ENCODE peak calls at places on chromosomes 5 and 9, in seven cellular contexts. One of them, this sample, is unnamed.

GRCh38 chr5:106637275-106637674 is 1033.5 kb downstream of the EFNA5 start:
- DNase-seq in MM.1S: no peak
- DNase-seq in astrocyte: peak; percentile 12
- DNase-seq in mammary epithelial cell: no peak
- DNase-seq in GM23338: no peak
- DNase-seq in HepG2: no peak
- DNase-seq in HCT116: no peak
- DNase-seq in this sample: no peak

GRCh38 chr9:114850871-114851270 is 45.0 kb upstream of the TNFSF15 start:
- DNase-seq in MM.1S: no peak
- DNase-seq in astrocyte: peak; percentile 29
- DNase-seq in mammary epithelial cell: no peak
- DNase-seq in GM23338: no peak
- DNase-seq in HepG2: no peak
- DNase-seq in HCT116: no peak
- DNase-seq in this sample: no peak

GRCh38 chr5:98775962-98776687 is 2.7 kb downstream of the RGMB start:
- DNase-seq in MM.1S: no peak
- DNase-seq in astrocyte: peak; percentile 94
- DNase-seq in mammary epithelial cell: peak; percentile 30
- DNase-seq in GM23338: no peak
- DNase-seq in HepG2: no peak
- DNase-seq in HCT116: no peak
- DNase-seq in this sample: no peak

GRCh38 chr5:143646961-143647360 is 165.0 kb upstream of the HMHB1 start:
- DNase-seq in MM.1S: no peak
- DNase-seq in astrocyte: no peak
- DNase-seq in mammary epithelial cell: no peak
- DNase-seq in GM23338: no peak
- DNase-seq in HepG2: no peak
- DNase-seq in HCT116: no peak
- DNase-seq in this sample: no peak

GRCh38 chr9:83019246-83019645 is 43.7 kb downstream of the RASEF start:
- DNase-seq in MM.1S: no peak
- DNase-seq in astrocyte: peak; percentile 69
- DNase-seq in mammary epithelial cell: no peak
- DNase-seq in GM23338: no peak
- DNase-seq in HepG2: no peak
- DNase-seq in HCT116: no peak
- DNase-seq in this sample: no peak

GRCh38 chr9:112334319-112334828 is 955 bp upstream of the PTBP3 start:
- DNase-seq in MM.1S: peak; percentile 50
- DNase-seq in astrocyte: peak; percentile 38
- DNase-seq in mammary epithelial cell: peak; percentile 58
- DNase-seq in GM23338: peak; percentile 45
- DNase-seq in HepG2: peak; percentile 35
- DNase-seq in HCT116: no peak
- DNase-seq in this sample: peak; percentile 69

GRCh38 chr9:2116073-2116472 is 100.9 kb downstream of the SMARCA2 start:
- DNase-seq in MM.1S: no peak
- DNase-seq in astrocyte: no peak
- DNase-seq in mammary epithelial cell: peak; percentile 18
- DNase-seq in GM23338: peak; percentile 84
- DNase-seq in HepG2: peak; percentile 7
- DNase-seq in HCT116: peak; percentile 12
- DNase-seq in this sample: peak; percentile 59

GRCh38 chr5:60101561-60101960 is 208.0 kb upstream of the PDE4D start:
- DNase-seq in MM.1S: no peak
- DNase-seq in astrocyte: peak; percentile 17
- DNase-seq in mammary epithelial cell: no peak
- DNase-seq in GM23338: no peak
- DNase-seq in HepG2: no peak
- DNase-seq in HCT116: no peak
- DNase-seq in this sample: no peak

GRCh38 chr9:4581031-4581760 is 80.9 kb upstream of the PLPP6 start:
- DNase-seq in MM.1S: no peak
- DNase-seq in astrocyte: no peak
- DNase-seq in mammary epithelial cell: no peak
- DNase-seq in GM23338: no peak
- DNase-seq in HepG2: no peak
- DNase-seq in HCT116: no peak
- DNase-seq in this sample: no peak

GRCh38 chr9:95133351-95133724 is 184.2 kb downstream of the FANCC start:
- DNase-seq in MM.1S: no peak
- DNase-seq in astrocyte: no peak
- DNase-seq in mammary epithelial cell: no peak
- DNase-seq in GM23338: no peak
- DNase-seq in HepG2: no peak
- DNase-seq in HCT116: no peak
- DNase-seq in this sample: no peak

GRCh38 chr5:89230178-89230577 is 347.2 kb upstream of the MEF2C start:
- DNase-seq in MM.1S: peak; percentile 11
- DNase-seq in astrocyte: no peak
- DNase-seq in mammary epithelial cell: no peak
- DNase-seq in GM23338: no peak
- DNase-seq in HepG2: no peak
- DNase-seq in HCT116: no peak
- DNase-seq in this sample: no peak

GRCh38 chr5:162384225-162384624 is 316.7 kb downstream of the GABRG2 start:
- DNase-seq in MM.1S: no peak
- DNase-seq in astrocyte: no peak
- DNase-seq in mammary epithelial cell: no peak
- DNase-seq in GM23338: peak; percentile 8
- DNase-seq in HepG2: no peak
- DNase-seq in HCT116: no peak
- DNase-seq in this sample: no peak

GRCh38 chr5:178068293-178068692 is 45.0 kb upstream of the N4BP3 start:
- DNase-seq in MM.1S: no peak
- DNase-seq in astrocyte: no peak
- DNase-seq in mammary epithelial cell: no peak
- DNase-seq in GM23338: no peak
- DNase-seq in HepG2: no peak
- DNase-seq in HCT116: no peak
- DNase-seq in this sample: peak; percentile 45

GRCh38 chr5:138065102-138065501 is 18.7 kb upstream of the WNT8A start:
- DNase-seq in MM.1S: no peak
- DNase-seq in astrocyte: no peak
- DNase-seq in mammary epithelial cell: no peak
- DNase-seq in GM23338: peak; percentile 77
- DNase-seq in HepG2: no peak
- DNase-seq in HCT116: no peak
- DNase-seq in this sample: peak; percentile 69

GRCh38 chr9:127723450-127723849 is 7.6 kb downstream of the TTC16 start:
- DNase-seq in MM.1S: no peak
- DNase-seq in astrocyte: peak; percentile 78
- DNase-seq in mammary epithelial cell: peak; percentile 46
- DNase-seq in GM23338: no peak
- DNase-seq in HepG2: no peak
- DNase-seq in HCT116: no peak
- DNase-seq in this sample: no peak

GRCh38 chr5:42638972-42639371 is 117.6 kb upstream of the CCDC152 start:
- DNase-seq in MM.1S: no peak
- DNase-seq in astrocyte: no peak
- DNase-seq in mammary epithelial cell: no peak
- DNase-seq in GM23338: no peak
- DNase-seq in HepG2: no peak
- DNase-seq in HCT116: no peak
- DNase-seq in this sample: no peak

GRCh38 chr5:42640835-42641234 is 115.8 kb upstream of the CCDC152 start:
- DNase-seq in MM.1S: no peak
- DNase-seq in astrocyte: no peak
- DNase-seq in mammary epithelial cell: peak; percentile 13
- DNase-seq in GM23338: no peak
- DNase-seq in HepG2: no peak
- DNase-seq in HCT116: no peak
- DNase-seq in this sample: no peak

GRCh38 chr5:42636425-42636824 is 120.2 kb upstream of the CCDC152 start:
- DNase-seq in MM.1S: peak; percentile 44
- DNase-seq in astrocyte: no peak
- DNase-seq in mammary epithelial cell: peak; percentile 9
- DNase-seq in GM23338: no peak
- DNase-seq in HepG2: peak; percentile 29
- DNase-seq in HCT116: peak; percentile 22
- DNase-seq in this sample: peak; percentile 67

GRCh38 chr5:42634575-42634974 is 122.0 kb upstream of the CCDC152 start:
- DNase-seq in MM.1S: no peak
- DNase-seq in astrocyte: no peak
- DNase-seq in mammary epithelial cell: no peak
- DNase-seq in GM23338: no peak
- DNase-seq in HepG2: no peak
- DNase-seq in HCT116: no peak
- DNase-seq in this sample: no peak

GRCh38 chr5:42636946-42637345 is 119.7 kb upstream of the CCDC152 start:
- DNase-seq in MM.1S: no peak
- DNase-seq in astrocyte: no peak
- DNase-seq in mammary epithelial cell: no peak
- DNase-seq in GM23338: no peak
- DNase-seq in HepG2: no peak
- DNase-seq in HCT116: no peak
- DNase-seq in this sample: no peak
- H3K4me2 ChIP-seq in MM.1S: no peak overlapping the region
- H3K4me2 ChIP-seq in astrocyte: no peak overlapping the region
- H3K4me2 ChIP-seq in mammary epithelial cell: no peak overlapping the region
- H3K4me2 ChIP-seq in GM23338: no peak overlapping the region
- H3K4me2 ChIP-seq in HepG2: no peak overlapping the region
- H3K4me2 ChIP-seq in HCT116: no peak overlapping the region
- H3K4me2 ChIP-seq in this sample: no peak overlapping the region

DNA sequence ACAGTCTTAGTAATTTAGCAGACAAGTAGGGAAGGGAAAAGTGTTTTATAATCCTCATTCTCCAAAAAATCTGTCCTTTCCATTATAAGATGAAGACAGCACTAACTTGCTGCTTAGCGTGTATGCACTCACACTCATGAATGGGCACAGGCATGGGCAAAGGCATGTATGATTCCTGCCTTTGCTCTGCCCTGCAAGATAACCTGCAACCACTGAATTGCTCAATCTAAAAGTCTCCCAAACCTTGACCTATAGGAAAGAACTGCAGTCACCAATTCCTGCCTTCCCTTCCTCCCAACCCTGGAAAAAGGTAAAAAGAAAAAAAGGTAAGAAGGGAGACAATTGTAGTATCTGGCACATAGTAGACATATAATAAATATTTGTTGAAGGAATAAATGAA is 40.8 kb downstream of the ELL2 start:
- DNase-seq in MM.1S: no peak
- DNase-seq in astrocyte: no peak
- DNase-seq in mammary epithelial cell: no peak
- DNase-seq in GM23338: no peak
- DNase-seq in HepG2: no peak
- DNase-seq in HCT116: no peak
- DNase-seq in this sample: no peak
- H3K4me1 ChIP-seq in MM.1S: peaks cover 44% of the 10 kb centered on the region
- H3K4me1 ChIP-seq in astrocyte: no peaks in the 10 kb centered on the region
- H3K4me1 ChIP-seq in mammary epithelial cell: peaks cover 35% of the 10 kb centered on the region
- H3K4me1 ChIP-seq in GM23338: peaks cover 9% of the 10 kb centered on the region
- H3K4me1 ChIP-seq in HepG2: peaks cover 100% of the 10 kb centered on the region
- H3K4me1 ChIP-seq in HCT116: no peaks in the 10 kb centered on the region
- H3K4me1 ChIP-seq in this sample: no peaks in the 10 kb centered on the region

DNA sequence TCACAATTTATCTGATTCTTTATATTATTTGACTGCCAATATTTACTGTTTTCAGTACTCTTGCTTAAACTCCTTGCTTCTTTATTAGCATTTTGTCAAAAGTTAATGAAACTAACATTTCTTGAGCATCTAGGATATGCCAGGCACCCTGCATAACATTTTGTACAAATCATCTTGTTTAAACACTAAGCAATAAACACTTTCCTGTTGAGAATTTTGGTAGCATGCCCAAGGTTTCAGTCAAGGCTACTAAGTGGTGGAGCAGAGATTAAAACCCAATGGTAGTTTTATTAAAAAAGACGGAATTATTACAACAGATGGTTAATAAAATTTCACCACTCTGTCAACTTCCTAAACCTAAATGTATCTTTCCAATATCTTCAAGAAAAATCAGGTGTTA is 43.2 kb downstream of the SKIC3 start:
- DNase-seq in MM.1S: no peak
- DNase-seq in astrocyte: no peak
- DNase-seq in mammary epithelial cell: no peak
- DNase-seq in GM23338: no peak
- DNase-seq in HepG2: no peak
- DNase-seq in HCT116: no peak
- DNase-seq in this sample: no peak
- H2AFZ ChIP-seq in MM.1S: no peak overlapping the region
- H2AFZ ChIP-seq in astrocyte: no peak overlapping the region
- H2AFZ ChIP-seq in mammary epithelial cell: no peak overlapping the region
- H2AFZ ChIP-seq in GM23338: no peak overlapping the region
- H2AFZ ChIP-seq in HepG2: no peak overlapping the region
- H2AFZ ChIP-seq in HCT116: no peak overlapping the region
- H2AFZ ChIP-seq in this sample: no peak overlapping the region

GRCh38 chr9:131185924-131186323 is 60.5 kb downstream of the NUP214 start:
- DNase-seq in MM.1S: no peak
- DNase-seq in astrocyte: no peak
- DNase-seq in mammary epithelial cell: no peak
- DNase-seq in GM23338: no peak
- DNase-seq in HepG2: no peak
- DNase-seq in HCT116: no peak
- DNase-seq in this sample: no peak

GRCh38 chr9:131187957-131188356 is 62.6 kb downstream of the NUP214 start:
- DNase-seq in MM.1S: no peak
- DNase-seq in astrocyte: no peak
- DNase-seq in mammary epithelial cell: no peak
- DNase-seq in GM23338: no peak
- DNase-seq in HepG2: no peak
- DNase-seq in HCT116: no peak
- DNase-seq in this sample: no peak

GRCh38 chr9:131188986-131189385 is 63.6 kb downstream of the NUP214 start:
- DNase-seq in MM.1S: no peak
- DNase-seq in astrocyte: no peak
- DNase-seq in mammary epithelial cell: no peak
- DNase-seq in GM23338: no peak
- DNase-seq in HepG2: no peak
- DNase-seq in HCT116: no peak
- DNase-seq in this sample: no peak

GRCh38 chr9:131190191-131190590 is 64.8 kb downstream of the NUP214 start:
- DNase-seq in MM.1S: no peak
- DNase-seq in astrocyte: no peak
- DNase-seq in mammary epithelial cell: peak; percentile 63
- DNase-seq in GM23338: no peak
- DNase-seq in HepG2: no peak
- DNase-seq in HCT116: no peak
- DNase-seq in this sample: no peak

GRCh38 chr9:131186622-131187021 is 61.2 kb downstream of the NUP214 start:
- DNase-seq in MM.1S: no peak
- DNase-seq in astrocyte: no peak
- DNase-seq in mammary epithelial cell: no peak
- DNase-seq in GM23338: peak; percentile 7
- DNase-seq in HepG2: no peak
- DNase-seq in HCT116: no peak
- DNase-seq in this sample: no peak
- H3K4me2 ChIP-seq in MM.1S: no peak overlapping the region
- H3K4me2 ChIP-seq in astrocyte: no peak overlapping the region
- H3K4me2 ChIP-seq in mammary epithelial cell: no peak overlapping the region
- H3K4me2 ChIP-seq in GM23338: no peak overlapping the region
- H3K4me2 ChIP-seq in HepG2: no peak overlapping the region
- H3K4me2 ChIP-seq in HCT116: no peak overlapping the region
- H3K4me2 ChIP-seq in this sample: no peak overlapping the region